ENCODE peak calls at places on chromosome X, in four cellular contexts. I, D, U and R are unnamed samples. For H3K4me1, the result is how much of the 10 kb centered on the place peaks cover.

GRCh38 chrX:72169008-72169728 is 12.4 kb upstream of the PIN4 start:
- DNase-seq in I (no peak), D (no peak), U (no peak), R (no peak)

GRCh38 chrX:33183366-33183765 is 28.0 kb downstream of the DMD start:
- DNase-seq in I (peak), D (no peak), U (no peak), R (peak)

GRCh38 chrX:76915836-76916235 is 488.3 kb downstream of the MAGEE1 start:
- DNase-seq in I (no peak), D (no peak), U (no peak), R (no peak)

GRCh38 chrX:86981326-86981890 is 536.2 kb upstream of the KLHL4 start:
- DNase-seq in D (no peak), I (no peak), U (no peak), R (no peak)

GRCh38 chrX:56763556-56764152 is 34.6 kb downstream of the NBDY start:
- DNase-seq in U (no peak), I (peak), D (no peak), R (no peak)

GRCh38 chrX:10415704-10416001 is 204.7 kb downstream of the MID1 start:
- DNase-seq in I (no peak), D (no peak), U (no peak), R (no peak)

GRCh38 chrX:110257889-110258288 is 60.0 kb downstream of the AMMECR1 start:
- DNase-seq in D (no peak), I (no peak), U (no peak), R (peak)

GRCh38 chrX:77009691-77010090 is 437.5 kb upstream of the FGF16 start:
- DNase-seq in I (no peak), U (peak), D (no peak), R (no peak)

GRCh38 chrX:30065226-30065625 is 150.1 kb upstream of the MAGEB2 start:
- DNase-seq in I (no peak), D (no peak), U (no peak), R (no peak)

GRCh38 chrX:76454456-76454927 is 27.0 kb downstream of the MAGEE1 start:
- DNase-seq in D (no peak), U (peak), I (no peak), R (no peak)

GRCh38 chrX:112819013-112819635 is 21.5 kb downstream of the AMOT start:
- DNase-seq in I (no peak), U (no peak), D (no peak), R (no peak)

GRCh38 chrX:112785323-112785722 is 55.3 kb downstream of the AMOT start:
- DNase-seq in I (no peak), U (no peak), D (no peak), R (no peak)

GRCh38 chrX:25968920-25969319 is 169.2 kb upstream of the MAGEB18 start:
- DNase-seq in D (no peak), U (peak), I (peak), R (peak)

GRCh38 chrX:77160301-77160700 is 286.9 kb upstream of the FGF16 start:
- DNase-seq in I (no peak), U (peak), D (no peak), R (peak)

GRCh38 chrX:437636-438390 is 51.1 kb upstream of the PPP2R3B start:
- DNase-seq in U (no peak), D (no peak), I (no peak), R (no peak)

GRCh38 chrX:68936608-68937007 is 107.8 kb downstream of the EFNB1 start:
- DNase-seq in U (peak), D (no peak), I (no peak), R (no peak)

GRCh38 chrX:103012945-103013344 is 51.0 kb downstream of the BEX1 start:
- DNase-seq in D (no peak), U (no peak), I (no peak), R (no peak)

GRCh38 chrX:24235084-24235710 is 78.7 kb downstream of the SUPT20HL2 start:
- DNase-seq in I (no peak), D (no peak), U (no peak), R (no peak)

GRCh38 chrX:129193357-129193756 is 329.9 kb downstream of the SMARCA1 start:
- DNase-seq in I (no peak), D (peak), U (no peak), R (no peak)

GRCh38 chrX:119539872-119540271 is 25.3 kb downstream of the STEEP1 start:
- DNase-seq in I (no peak), D (no peak), U (no peak), R (no peak)

GRCh38 chrX:41823402-41823801 is 99.4 kb downstream of the GPR82 start:
- DNase-seq in I (no peak), D (no peak), U (peak), R (no peak)

GRCh38 chrX:142249721-142250120 is 44.6 kb upstream of the MAGEC2 start:
- DNase-seq in I (no peak), U (no peak), D (no peak), R (no peak)

GRCh38 chrX:68049466-68049865 is 383.8 kb downstream of the OPHN1 start:
- DNase-seq in I (no peak), U (no peak), D (no peak), R (no peak)

GRCh38 chrX:4638036-4638435 is 924.6 kb upstream of the PRKX start:
- DNase-seq in I (no peak), D (no peak), U (no peak), R (no peak)

GRCh38 chrX:74382613-74383012 is 38.7 kb upstream of the SLC16A2 start:
- DNase-seq in U (peak), I (peak), D (peak), R (peak)

GRCh38 chrX:133586443-133586842 is 171.2 kb upstream of the GPC4 start:
- DNase-seq in D (no peak), U (no peak), I (no peak), R (no peak)

GRCh38 chrX:96655947-96656623 is 28.6 kb upstream of the DIAPH2 start:
- DNase-seq in U (no peak), D (no peak), I (no peak), R (no peak)

GRCh38 chrX:26653050-26653449 is 437.1 kb downstream of the MAGEB5 start:
- DNase-seq in U (no peak), D (no peak), I (no peak), R (no peak)

GRCh38 chrX:78650906-78651437 is 8.2 kb downstream of the RTL3 start:
- DNase-seq in D (no peak), I (no peak), U (no peak), R (no peak)

GRCh38 chrX:10146350-10146749 is 10.4 kb upstream of the CLCN4 start:
- DNase-seq in I (no peak), D (no peak), U (no peak), R (no peak)

GRCh38 chrX:111868726-111869638 is 7.0 kb upstream of the TRPC5OS start:
- DNase-seq in I (no peak), U (no peak), D (no peak), R (no peak)

GRCh38 chrX:71464968-71465367 is 67.9 kb upstream of the OGT start:
- DNase-seq in U (no peak), I (no peak), D (no peak), R (no peak)

GRCh38 chrX:55710701-55711100 is 6.8 kb upstream of the RRAGB start:
- DNase-seq in D (no peak), I (no peak), U (peak), R (no peak)

GRCh38 chrX:55119271-55119670 is 30.5 kb downstream of the PAGE2 start:
- DNase-seq in U (no peak), I (no peak), D (no peak), R (no peak)

GRCh38 chrX:70262952-70263567 is 3.1 kb upstream of the P2RY4 start:
- DNase-seq in U (peak), I (no peak), D (no peak), R (peak)

GRCh38 chrX:12921886-12922599 is 15.6 kb downstream of the TLR8 start:
- DNase-seq in U (no peak), I (no peak), D (no peak), R (no peak)

GRCh38 chrX:53320543-53321215 is 39.3 kb upstream of the IQSEC2 start:
- DNase-seq in I (peak), U (no peak), D (no peak), R (no peak)

GRCh38 chrX:53321943-53322497 is 40.6 kb upstream of the IQSEC2 start:
- DNase-seq in U (no peak), D (no peak), I (no peak), R (no peak)

GRCh38 chrX:53323196-53323595 is 41.8 kb upstream of the IQSEC2 start:
- DNase-seq in I (no peak), D (no peak), U (no peak), R (no peak)

GRCh38 chrX:53319614-53320542 is 38.5 kb upstream of the IQSEC2 start:
- DNase-seq in U (no peak), I (no peak), D (no peak), R (no peak)

GRCh38 chrX:53321216-53321942 is 40.0 kb upstream of the IQSEC2 start:
- DNase-seq in I (peak), U (no peak), D (no peak), R (peak)
- H3K4me3 ChIP-seq in I (peak), U (peak), D (peak), R (no peak)

GRCh38 chrX:5915783-5916182 is 312.9 kb downstream of the NLGN4X start:
- DNase-seq in I (no peak), U (no peak), D (no peak), R (no peak)

DNA sequence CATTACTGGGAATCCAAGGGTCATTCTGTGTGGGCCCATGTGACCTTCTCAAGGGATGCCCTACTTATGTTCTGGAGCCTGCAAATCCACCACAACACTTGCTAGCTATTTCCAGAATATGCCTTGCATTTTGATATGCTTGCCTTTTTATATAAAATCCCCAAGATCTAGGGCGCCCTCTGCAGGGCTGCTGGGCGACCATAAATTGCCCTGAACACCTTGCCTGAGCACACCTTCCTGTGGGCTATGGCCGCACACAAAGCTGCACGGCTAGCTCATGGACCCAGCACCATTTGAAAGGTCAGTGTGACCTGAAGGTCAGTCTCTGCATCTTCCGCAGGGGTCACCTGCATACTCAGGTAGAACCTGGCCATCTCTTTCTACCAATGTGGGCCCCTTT is 311.7 kb downstream of the NLGN4X start:
- DNase-seq in U (peak), D (no peak), I (no peak), R (no peak)
- TF ChIP-seq CTCF in U (no peak), D (no peak), I (no peak), R (no peak)

GRCh38 chrX:19751068-19751467 is 136.3 kb downstream of the SH3KBP1 start:
- DNase-seq in D (no peak), U (no peak), I (no peak), R (no peak)
- H3K4me1 ChIP-seq in D (under half), U (under half), I (under half), R (under half)

GRCh38 chrX:115233497-115234219 is at the start of gene LRCH2:
- DNase-seq in U (no peak), I (peak), D (peak), R (peak)
- H3K4me3 ChIP-seq in U (peak), I (peak), D (peak), R (peak)

GRCh38 chrX:38664285-38664684 is 102.9 kb downstream of the TSPAN7 start:
- DNase-seq in I (no peak), D (no peak), U (peak), R (peak)
- TF ChIP-seq CTCF in I (peak), D (no peak), U (peak), R (peak)

GRCh38 chrX:46635186-46635585 is 61.6 kb downstream of the CHST7 start:
- DNase-seq in U (no peak), I (no peak), D (no peak), R (no peak)
- H3K4me1 ChIP-seq in U (under half), I (under half), D (under half), R (under half)

DNA sequence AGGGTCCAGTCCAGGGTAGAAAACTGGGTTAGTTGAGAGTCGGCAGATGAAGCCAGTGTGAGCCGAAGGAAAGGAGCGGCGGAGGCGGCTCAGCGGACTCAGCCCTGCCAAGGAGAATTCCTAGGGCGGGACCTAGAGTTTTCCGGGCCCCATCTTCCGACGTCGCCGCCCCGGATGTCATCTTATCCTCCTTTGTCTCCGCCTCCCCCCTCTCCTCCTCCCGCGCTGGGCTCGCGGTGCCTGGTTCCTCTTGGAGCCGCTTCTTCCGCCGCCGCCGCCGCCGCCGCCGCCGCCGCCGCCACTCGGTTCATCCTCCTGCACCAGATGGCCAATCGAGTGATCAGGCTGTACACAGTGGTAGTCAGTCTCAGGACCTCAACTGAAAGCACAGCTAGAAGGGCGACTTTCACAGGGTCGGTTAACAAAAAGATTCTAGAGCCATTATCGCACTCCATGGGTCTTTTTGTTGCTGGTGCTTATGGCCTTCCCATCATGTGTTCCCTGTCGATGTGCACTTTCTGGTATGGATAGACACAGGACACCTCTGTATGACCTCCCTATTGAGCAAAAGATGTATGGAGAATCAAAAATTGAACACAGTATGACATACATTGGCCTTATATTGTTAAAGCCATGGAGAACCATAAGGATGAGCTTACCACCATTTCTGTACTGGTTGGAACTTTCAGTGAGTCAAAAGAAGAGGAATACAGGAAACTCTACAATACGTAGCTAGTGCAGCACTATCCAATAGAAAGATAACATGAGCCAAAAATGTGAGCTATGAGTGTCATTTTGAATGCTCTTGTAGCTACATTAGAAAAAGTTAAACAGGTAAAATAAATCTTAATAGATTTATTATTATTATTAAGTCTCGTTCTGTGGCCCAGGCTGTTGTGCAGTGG is 32.4 kb upstream of the THOC2 start:
- DNase-seq in U (peak), I (peak), D (peak), R (peak)
- H3K4me3 ChIP-seq in U (peak), I (peak), D (peak), R (peak)

DNA sequence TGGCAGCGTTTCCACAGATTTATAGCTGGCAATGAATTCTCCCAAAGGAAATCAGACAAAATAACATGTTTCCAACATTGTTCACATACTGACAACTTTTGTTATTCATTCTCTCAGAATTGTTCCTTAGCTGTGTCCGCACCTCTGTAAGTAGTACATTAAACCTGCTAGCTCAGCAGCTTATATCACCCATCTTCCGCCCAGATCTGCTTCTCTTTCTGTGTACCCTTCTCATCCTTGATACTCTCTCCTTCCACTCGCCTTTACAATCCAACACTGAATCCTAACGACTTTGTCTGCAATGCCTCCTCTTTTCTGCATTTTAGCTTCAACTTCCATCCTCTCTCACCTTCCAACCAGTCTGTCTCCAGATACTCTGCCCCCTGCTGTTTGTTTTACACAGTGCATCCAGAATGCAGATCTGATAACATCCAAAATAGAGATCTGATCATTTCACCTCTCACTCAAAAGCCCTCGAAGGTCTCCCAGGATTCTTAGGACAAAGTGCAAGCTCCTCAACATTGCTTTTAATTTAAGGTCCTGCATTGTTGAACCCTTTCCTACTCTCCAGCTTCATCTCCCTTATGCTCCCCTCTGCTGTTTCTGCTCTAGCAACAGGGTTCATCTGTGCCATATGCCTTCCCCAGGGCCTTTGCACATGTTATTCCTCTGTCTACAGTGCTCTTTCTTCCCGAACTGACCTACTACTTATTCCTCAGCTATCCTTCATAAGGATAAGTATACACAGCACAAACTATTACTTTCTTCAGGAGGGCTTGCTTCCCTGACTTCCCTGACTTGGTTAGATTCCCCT is 67.3 kb upstream of the VBP1 start:
- DNase-seq in D (no peak), I (no peak), U (peak), R (no peak)
- TF ChIP-seq CTCF in D (no peak), I (peak), U (peak), R (peak)

GRCh38 chrX:153640736-153641574 is 6.0 kb upstream of the DUSP9 start:
- DNase-seq in D (no peak), I (no peak), U (no peak), R (no peak)

GRCh38 chrX:153638041-153638371 is 9.0 kb upstream of the DUSP9 start:
- DNase-seq in U (no peak), D (no peak), I (no peak), R (no peak)

GRCh38 chrX:153640045-153640686 is 6.8 kb upstream of the DUSP9 start:
- DNase-seq in D (no peak), I (no peak), U (no peak), R (no peak)

GRCh38 chrX:153638436-153639176 is 8.4 kb upstream of the DUSP9 start:
- DNase-seq in U (no peak), D (no peak), I (no peak), R (peak)

GRCh38 chrX:153639177-153640044 is 7.6 kb upstream of the DUSP9 start:
- DNase-seq in U (no peak), I (no peak), D (no peak), R (no peak)
- H3K4me1 ChIP-seq in U (under half), I (under half), D (under half), R (under half)

GRCh38 chrX:80810365-80810978 is 795 bp upstream of the BRWD3 start:
- DNase-seq in U (peak), I (no peak), D (no peak), R (no peak)
- H3K4me3 ChIP-seq in U (peak), I (peak), D (peak), R (peak)